ENCODE peak calls at places on chromosomes 3 and 15, in seven cellular contexts. E is fibroblast of mammary gland, R is pancreas, W is NB4, X is heart left ventricle, I is OCI-LY7, J is cardiac fibroblast. H is an unnamed sample.

GRCh38 chr3:45347329-45348000 is 40.9 kb upstream of the LARS2 start:
- DNase-seq in J (no peak), W (no peak), R (no peak), I (no peak), X (no peak), E (no peak), H (no peak)

GRCh38 chr15:91491131-91491950 is 362.2 kb upstream of the SLCO3A1 start:
- DNase-seq in I (no peak), R (no peak), J (peak; percentile 54), E (peak; percentile 20), W (peak; percentile 53), X (no peak), H (no peak)

GRCh38 chr3:134441321-134441720 is 44.5 kb downstream of the ANAPC13 start:
- DNase-seq in R (no peak), X (no peak), E (no peak), W (no peak), J (no peak), I (no peak), H (no peak)

GRCh38 chr15:68425428-68426060 is 6.4 kb downstream of the ITGA11 start:
- DNase-seq in R (no peak), I (no peak), W (no peak), X (no peak), J (no peak), E (no peak), H (peak; percentile 69)

GRCh38 chr3:143707848-143708247 is 140.4 kb downstream of the SLC9A9 start:
- DNase-seq in J (no peak), W (no peak), R (no peak), X (no peak), E (peak; percentile 32), I (no peak), H (peak; percentile 10)

GRCh38 chr15:82530606-82531379 is 9.5 kb downstream of the RPS17 start:
- DNase-seq in E (peak; percentile 54), X (peak; percentile 58), J (peak; percentile 70), W (peak; percentile 58), R (peak; percentile 85), I (peak; percentile 76), H (no peak)

GRCh38 chr15:45021331-45021730 is 1.7 kb upstream of the SORD start:
- DNase-seq in W (no peak), I (no peak), R (peak; percentile 56), X (no peak), E (peak; percentile 34), J (peak; percentile 22), H (no peak)

GRCh38 chr3:44223274-44223673 is 18.4 kb upstream of the TOPAZ1 start:
- DNase-seq in E (peak; percentile 27), J (no peak), X (no peak), W (no peak), I (no peak), R (no peak), H (no peak)

GRCh38 chr15:63322541-63322940 is 45.1 kb downstream of the APH1B start:
- DNase-seq in I (no peak), R (peak; percentile 67), E (peak; percentile 45), W (no peak), X (peak; percentile 48), J (peak; percentile 56), H (no peak)

GRCh38 chr3:40179016-40179415 is 130.5 kb upstream of the EIF1B start:
- DNase-seq in I (peak; percentile 50), X (peak; percentile 56), R (peak; percentile 64), W (peak; percentile 63), E (peak; percentile 77), J (peak; percentile 82), H (peak; percentile 33)

GRCh38 chr15:85327820-85328219 is 52.6 kb upstream of the AKAP13 start:
- DNase-seq in I (peak; percentile 25), J (no peak), X (no peak), W (no peak), E (no peak), R (no peak), H (no peak)

GRCh38 chr15:85318732-85319076 is 61.7 kb upstream of the AKAP13 start:
- DNase-seq in R (no peak), X (no peak), E (no peak), W (no peak), I (no peak), J (no peak), H (no peak)

GRCh38 chr15:85329561-85330421 is 50.6 kb upstream of the AKAP13 start:
- DNase-seq in I (peak; percentile 95), J (peak; percentile 69), E (peak; percentile 93), X (no peak), R (no peak), W (peak; percentile 77), H (no peak)

GRCh38 chr15:85324202-85324601 is 56.2 kb upstream of the AKAP13 start:
- DNase-seq in E (no peak), R (no peak), I (no peak), X (no peak), J (no peak), W (peak; percentile 37), H (no peak)
- TF ChIP-seq CTCF in E (no peak), R (no peak), I (no peak), X (no peak), J (no peak), W (peak; percentile 3), H (no peak)

GRCh38 chr15:40306908-40307307 is 827 bp downstream of the PLCB2 start:
- DNase-seq in E (no peak), W (peak; percentile 49), I (no peak), R (no peak), J (no peak), X (no peak), H (no peak)
- H3K4me3 ChIP-seq in E (no peak overlapping the region), W (peak overlapping the region; percentile 58), I (no peak overlapping the region), R (no peak overlapping the region), J (no peak overlapping the region), X (peak overlapping the region; percentile 36), H (no peak overlapping the region)

GRCh38 chr3:187022403-187023029 is 92.2 kb downstream of the ST6GAL1 start:
- DNase-seq in I (no peak), W (no peak), X (no peak), J (no peak), E (no peak), R (no peak), H (no peak)
- TF ChIP-seq CTCF in I (no peak), W (no peak), X (no peak), J (no peak), E (no peak), R (no peak), H (no peak)

GRCh38 chr3:129046732-129047552 is 13.6 kb upstream of the GP9 start:
- DNase-seq in W (no peak), E (no peak), R (no peak), J (no peak), X (no peak), I (no peak), H (no peak)

GRCh38 chr3:129050556-129051295 is 9.9 kb upstream of the GP9 start:
- DNase-seq in X (no peak), I (no peak), E (no peak), W (no peak), J (no peak), R (no peak), H (no peak)

GRCh38 chr3:129045675-129046036 is 14.9 kb upstream of the GP9 start:
- DNase-seq in I (no peak), W (no peak), J (no peak), E (no peak), X (no peak), R (no peak), H (no peak)

GRCh38 chr3:129047553-129047839 is 13.1 kb upstream of the GP9 start:
- DNase-seq in E (no peak), W (no peak), X (no peak), J (no peak), R (no peak), I (no peak), H (no peak)

GRCh38 chr3:129046037-129046731 is 14.4 kb upstream of the GP9 start:
- DNase-seq in I (no peak), R (no peak), E (no peak), J (no peak), W (no peak), X (no peak), H (no peak)
- H3K4me3 ChIP-seq in I (no peak overlapping the region), R (no peak overlapping the region), E (no peak overlapping the region), J (no peak overlapping the region), W (no peak overlapping the region), X (peak overlapping the region; percentile 53), H (no peak overlapping the region)

GRCh38 chr3:136860541-136860940 is 1.5 kb upstream of the NCK1 start:
- DNase-seq in W (peak; percentile 54), I (peak; percentile 40), J (no peak), E (peak; percentile 81), R (no peak), X (no peak), H (no peak)

GRCh38 chr3:136858381-136858780 is 3.6 kb upstream of the NCK1 start:
- DNase-seq in R (no peak), J (no peak), E (no peak), X (no peak), I (no peak), W (peak; percentile 53), H (no peak)

GRCh38 chr3:136862611-136862951 is 573 bp downstream of the NCK1 start:
- DNase-seq in X (peak; percentile 65), R (peak; percentile 77), J (peak; percentile 68), W (peak; percentile 76), E (peak; percentile 61), I (peak; percentile 68), H (no peak)

GRCh38 chr3:136862953-136863352 is 945 bp downstream of the NCK1 start:
- DNase-seq in W (no peak), E (no peak), R (no peak), I (no peak), X (no peak), J (no peak), H (no peak)

GRCh38 chr3:136861890-136862610 is at the start of gene NCK1:
- DNase-seq in R (peak; percentile 96), E (peak; percentile 96), X (peak; percentile 99), I (peak; percentile 98), W (peak; percentile 98), J (peak; percentile 98), H (peak; percentile 92)
- TF ChIP-seq CTCF in R (no peak), E (no peak), X (peak; percentile 16), I (peak; percentile 63), W (no peak), J (peak; percentile 13), H (peak; percentile 3)

GRCh38 chr3:64684715-64685261 is 3.0 kb downstream of the ADAMTS9 start:
- DNase-seq in R (peak; percentile 34), J (peak; percentile 54), W (no peak), I (no peak), E (peak; percentile 53), X (peak; percentile 56), H (no peak)
- H3K4me3 ChIP-seq in R (peak overlapping the region; percentile 46), J (peak overlapping the region; percentile 68), W (no peak overlapping the region), I (no peak overlapping the region), E (peak overlapping the region; percentile 70), X (peak overlapping the region; percentile 86), H (peak overlapping the region; percentile 64)

DNA sequence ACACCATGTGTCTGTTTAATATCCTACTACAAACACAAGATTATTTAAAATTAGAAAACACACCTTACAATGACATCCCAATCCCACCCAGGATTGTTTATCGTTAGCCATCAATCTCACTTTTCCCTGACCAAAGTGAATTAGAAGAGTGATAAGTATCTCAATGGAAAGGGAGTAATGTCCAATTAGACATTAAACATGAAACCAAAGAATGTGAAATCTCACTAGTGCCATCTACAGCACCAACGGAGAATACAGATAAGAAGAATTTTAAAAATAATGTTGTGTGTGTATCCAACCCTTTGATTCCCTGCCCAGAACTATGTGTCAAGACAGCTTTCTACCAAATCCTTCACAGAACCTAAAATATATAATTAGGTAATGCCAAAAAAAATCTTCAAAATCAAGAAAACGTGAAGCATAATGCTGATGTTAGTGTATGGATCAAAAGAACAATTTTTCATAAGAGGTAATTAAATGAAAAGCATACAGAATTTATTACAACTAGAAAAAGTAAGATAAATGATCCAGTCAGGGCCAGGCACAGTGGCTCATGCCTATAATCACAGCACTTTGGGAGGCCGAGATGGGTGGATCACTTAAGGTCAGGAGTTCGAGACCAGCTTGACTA is 64.2 kb downstream of the SCAPER start:
- DNase-seq in X (no peak), E (peak; percentile 63), R (no peak), W (peak; percentile 52), I (peak; percentile 34), J (peak; percentile 62), H (peak; percentile 16)
- TF ChIP-seq CTCF in X (peak; percentile 28), E (peak; percentile 66), R (peak; percentile 23), W (peak; percentile 35), I (peak; percentile 84), J (peak; percentile 53), H (peak; percentile 55)

H was measured in AG09309.